ENCODE peak calls at places on chromosomes 16 and 17, in nine cellular contexts. N is stimulated activated naive CD4-positive, alpha-beta T cell treated with Interleukin-2 at 50 U/mL for 16 hours; C is CD8-positive, alpha-beta memory T cell; K is SK-N-DZ; D is posterior cingulate gyrus; U is tibial nerve; B is NCI-H510A; Y is stimulated activated CD8-positive, alpha-beta memory T cell treated with anti-CD3 and anti-CD28 coated beads, Interleukin-7, amount 100 ng/mL, for 1 hour; W is activated CD8-positive, alpha-beta memory T cell treated with anti-CD3 and anti-CD28 coated beads for 1 hour. S is an unnamed sample.

GRCh38 chr16:66352304-66352703 is 14.2 kb upstream of the CDH5 start:
- DNase-seq in N (no peak), C (no peak), K (no peak), D (no peak), U (no peak), B (no peak), Y (no peak), W (no peak), S (no peak)

GRCh38 chr16:80210787-80211186 is 330.0 kb upstream of the DYNLRB2 start:
- DNase-seq in N (no peak), C (no peak), K (no peak), D (no peak), U (no peak), B (no peak), Y (no peak), W (no peak), S (no peak)

GRCh38 chr17:72397687-72398086 is 276.9 kb downstream of the SOX9 start:
- DNase-seq in N (no peak), C (no peak), K (no peak), D (no peak), U (no peak), B (no peak), Y (no peak), W (no peak), S (no peak)

GRCh38 chr17:3886776-3887175 is 6.1 kb downstream of the CAMKK1 start:
- DNase-seq in N (no peak), C (no peak), K (no peak), D (no peak), U (peak), B (no peak), Y (no peak), W (no peak), S (no peak)

GRCh38 chr17:6570731-6571465 is 14.5 kb upstream of the PITPNM3 start:
- DNase-seq in N (no peak), C (no peak), K (no peak), D (peak), U (no peak), B (no peak), Y (no peak), W (no peak), S (no peak)

GRCh38 chr17:48541574-48542113 is 3.3 kb downstream of the HOXB2 start:
- DNase-seq in N (peak), C (peak), K (no peak), D (no peak), U (peak), B (no peak), Y (no peak), W (no peak), S (no peak)

GRCh38 chr16:30658731-30659506 is 688 bp downstream of the FBRS start:
- DNase-seq in N (no peak), C (no peak), K (peak), D (peak), U (peak), B (peak), Y (no peak), W (no peak), S (peak)

GRCh38 chr16:51524555-51525373 is 373.7 kb upstream of the SALL1 start:
- DNase-seq in N (no peak), C (no peak), K (no peak), D (peak), U (no peak), B (no peak), Y (no peak), W (no peak), S (no peak)

GRCh38 chr17:82239401-82239925 is 10.6 kb downstream of the SLC16A3 start:
- DNase-seq in N (no peak), C (no peak), K (no peak), D (no peak), U (no peak), B (no peak), Y (no peak), W (no peak), S (no peak)

GRCh38 chr16:49856741-49857330 is 924 bp upstream of the ZNF423 start:
- DNase-seq in N (no peak), C (no peak), K (peak), D (peak), U (peak), B (peak), Y (no peak), W (no peak), S (peak)

GRCh38 chr17:44928136-44928535 is 12.8 kb upstream of the GFAP start:
- DNase-seq in N (no peak), C (no peak), K (no peak), D (peak), U (no peak), B (no peak), Y (no peak), W (no peak), S (no peak)

GRCh38 chr17:78237403-78238012 is 6.1 kb downstream of the TMEM235 start:
- DNase-seq in N (no peak), C (no peak), K (peak), D (peak), U (no peak), B (no peak), Y (no peak), W (no peak), S (peak)

GRCh38 chr17:69525920-69526841 is 111.7 kb downstream of the MAP2K6 start:
- DNase-seq in N (no peak), C (no peak), K (peak), D (peak), U (peak), B (no peak), Y (no peak), W (no peak), S (no peak)

GRCh38 chr16:4358831-4359561 is 7.9 kb upstream of the PAM16 start:
- DNase-seq in N (peak), C (peak), K (peak), D (peak), U (peak), B (no peak), Y (peak), W (peak), S (no peak)

GRCh38 chr17:76791053-76791980 is 53.4 kb downstream of the MFSD11 start:
- DNase-seq in N (peak), C (no peak), K (no peak), D (peak), U (no peak), B (no peak), Y (no peak), W (no peak), S (no peak)

GRCh38 chr17:66492500-66493123 is 190.2 kb downstream of the PRKCA start:
- DNase-seq in N (no peak), C (no peak), K (peak), D (no peak), U (no peak), B (peak), Y (no peak), W (no peak), S (no peak)

GRCh38 chr17:70060415-70060814 is 14.6 kb upstream of the KCNJ16 start:
- DNase-seq in N (no peak), C (no peak), K (no peak), D (no peak), U (no peak), B (no peak), Y (no peak), W (no peak), S (no peak)

GRCh38 chr16:83791916-83792315 is 15.9 kb upstream of the HSBP1 start:
- DNase-seq in N (no peak), C (no peak), K (no peak), D (no peak), U (no peak), B (no peak), Y (no peak), W (no peak), S (no peak)

S was measured in amygdala.